ENCODE peak calls at places on chromosomes 11 and 22, in seven cellular contexts. V, C, F, E, M, J and S are unnamed samples.

GRCh38 chr11:36398261-36398953 is 102.3 kb downstream of the PRR5L start:
- DNase-seq in V (no peak), C (no peak), F (no peak), E (no peak), M (no peak), J (no peak), S (no peak)

GRCh38 chr22:19848298-19849224 is 6.1 kb downstream of the GNB1L start:
- DNase-seq in V (peak; percentile 12), C (no peak), F (peak; percentile 83), E (no peak), M (no peak), J (peak; percentile 24), S (no peak)

GRCh38 chr22:25282671-25283561 is 63.5 kb downstream of the CRYBB2 start:
- DNase-seq in V (no peak), C (no peak), F (no peak), E (no peak), M (no peak), J (no peak), S (no peak)

GRCh38 chr11:124865181-124865901 is at the start of gene ROBO3:
- DNase-seq in V (no peak), C (no peak), F (no peak), E (no peak), M (no peak), J (no peak), S (no peak)

GRCh38 chr22:48675141-48675827 is 1152.4 kb downstream of the BRD1 start:
- DNase-seq in V (no peak), C (no peak), F (no peak), E (no peak), M (no peak), J (no peak), S (no peak)

GRCh38 chr11:313787-314547 is at the start of gene IFITM1:
- DNase-seq in V (peak; percentile 88), C (no peak), F (peak; percentile 19), E (no peak), M (peak; percentile 80), J (peak; percentile 62), S (no peak)

GRCh38 chr11:90257158-90257525 is 34.3 kb upstream of the CHORDC1 start:
- DNase-seq in V (no peak), C (no peak), F (no peak), E (no peak), M (no peak), J (no peak), S (no peak)

GRCh38 chr22:36027960-36028645 is 521 bp downstream of the RBFOX2 start:
- DNase-seq in V (no peak), C (no peak), F (peak; percentile 52), E (no peak), M (no peak), J (peak; percentile 41), S (no peak)

GRCh38 chr11:31050061-31050790 is 319.3 kb downstream of the DCDC1 start:
- DNase-seq in V (no peak), C (no peak), F (no peak), E (no peak), M (no peak), J (peak; percentile 32), S (no peak)

GRCh38 chr11:120747801-120748484 is 236.4 kb downstream of the GRIK4 start:
- DNase-seq in V (no peak), C (no peak), F (no peak), E (no peak), M (no peak), J (no peak), S (no peak)

GRCh38 chr11:45664376-45665205 is 831 bp downstream of the CHST1 start:
- DNase-seq in V (no peak), C (no peak), F (no peak), E (no peak), M (no peak), J (no peak), S (no peak)

GRCh38 chr22:40797427-40797826 is 21.7 kb downstream of the SLC25A17 start:
- DNase-seq in V (peak; percentile 11), C (no peak), F (peak; percentile 12), E (no peak), M (no peak), J (no peak), S (no peak)

GRCh38 chr11:1994121-1994520 is 3.5 kb downstream of the H19 start:
- DNase-seq in V (no peak), C (no peak), F (no peak), E (no peak), M (no peak), J (no peak), S (no peak)

GRCh38 chr22:35818897-35819296 is 101.2 kb downstream of the APOL5 start:
- DNase-seq in V (no peak), C (no peak), F (no peak), E (no peak), M (no peak), J (no peak), S (no peak)

GRCh38 chr11:76588455-76589325 is 81.9 kb downstream of the LRRC32 start:
- DNase-seq in V (peak; percentile 76), C (no peak), F (no peak), E (no peak), M (no peak), J (peak; percentile 62), S (no peak)

GRCh38 chr11:59957094-59957493 is 6.7 kb upstream of the OOSP4A start:
- DNase-seq in V (peak; percentile 1), C (no peak), F (peak; percentile 64), E (no peak), M (no peak), J (no peak), S (no peak)

GRCh38 chr22:44130076-44130711 is 50.5 kb upstream of the PARVG start:
- DNase-seq in V (peak; percentile 17), C (no peak), F (no peak), E (no peak), M (no peak), J (no peak), S (no peak)

GRCh38 chr11:65558002-65558784 is at the start of gene LTBP3:
- DNase-seq in V (peak; percentile 82), C (no peak), F (peak; percentile 72), E (peak; percentile 81), M (no peak), J (peak; percentile 70), S (peak; percentile 33)

GRCh38 chr22:47310601-47311000 is 548.2 kb downstream of the TBC1D22A start:
- DNase-seq in V (no peak), C (no peak), F (peak; percentile 94), E (no peak), M (no peak), J (no peak), S (no peak)

GRCh38 chr11:6622261-6623171 is 3.3 kb upstream of the TPP1 start:
- DNase-seq in V (no peak), C (no peak), F (no peak), E (no peak), M (no peak), J (no peak), S (no peak)

GRCh38 chr11:11910541-11910940 is 68.8 kb downstream of the USP47 start:
- DNase-seq in V (no peak), C (no peak), F (no peak), E (no peak), M (no peak), J (no peak), S (no peak)